ENCODE peak calls at places on chromosome 4, in ten cellular contexts. One of them, this sample, is unnamed.

GRCh38 chr4:14771091-14771490 is 231.2 kb upstream of the CPEB2 start:
- DNase-seq in EL: no peak
- DNase-seq in hepatocyte: no peak
- DNase-seq in D341Med: no peak
- DNase-seq in astrocyte of the hippocampus: no peak
- DNase-seq in AG20443: no peak
- DNase-seq in epithelial cell of esophagus: peak
- DNase-seq in H4: peak
- DNase-seq in SK-MEL-5: no peak
- DNase-seq in HCT116: no peak
- DNase-seq in this sample: no peak

GRCh38 chr4:954211-955020 is 19.0 kb downstream of the DGKQ start:
- DNase-seq in hepatocyte: no peak
- DNase-seq in D341Med: no peak
- DNase-seq in HCT116: no peak
- DNase-seq in H4: no peak
- DNase-seq in epithelial cell of esophagus: no peak
- DNase-seq in SK-MEL-5: no peak
- DNase-seq in astrocyte of the hippocampus: no peak
- DNase-seq in EL: no peak
- DNase-seq in AG20443: no peak
- DNase-seq in this sample: no peak

GRCh38 chr4:161320377-161320776 is 843.4 kb downstream of the FSTL5 start:
- DNase-seq in SK-MEL-5: peak
- DNase-seq in hepatocyte: peak
- DNase-seq in astrocyte of the hippocampus: peak
- DNase-seq in H4: peak
- DNase-seq in HCT116: peak
- DNase-seq in D341Med: peak
- DNase-seq in AG20443: no peak
- DNase-seq in epithelial cell of esophagus: peak
- DNase-seq in EL: no peak
- DNase-seq in this sample: peak

GRCh38 chr4:77652237-77652897 is 46.7 kb downstream of the CXCL13 start:
- DNase-seq in AG20443: no peak
- DNase-seq in epithelial cell of esophagus: peak
- DNase-seq in D341Med: no peak
- DNase-seq in HCT116: no peak
- DNase-seq in SK-MEL-5: peak
- DNase-seq in EL: no peak
- DNase-seq in H4: no peak
- DNase-seq in astrocyte of the hippocampus: peak
- DNase-seq in hepatocyte: peak
- DNase-seq in this sample: no peak

GRCh38 chr4:15234585-15235126 is 193.2 kb upstream of the C1QTNF7 start:
- DNase-seq in EL: peak
- DNase-seq in D341Med: no peak
- DNase-seq in HCT116: no peak
- DNase-seq in AG20443: peak
- DNase-seq in SK-MEL-5: no peak
- DNase-seq in epithelial cell of esophagus: peak
- DNase-seq in astrocyte of the hippocampus: peak
- DNase-seq in H4: peak
- DNase-seq in hepatocyte: peak
- DNase-seq in this sample: no peak

GRCh38 chr4:15868065-15868464 is 70.5 kb downstream of the FGFBP1 start:
- DNase-seq in hepatocyte: peak
- DNase-seq in astrocyte of the hippocampus: no peak
- DNase-seq in AG20443: no peak
- DNase-seq in epithelial cell of esophagus: peak
- DNase-seq in EL: peak
- DNase-seq in D341Med: no peak
- DNase-seq in HCT116: no peak
- DNase-seq in H4: no peak
- DNase-seq in SK-MEL-5: peak
- DNase-seq in this sample: no peak

GRCh38 chr4:25031077-25031606 is 396 bp upstream of the LGI2 start:
- DNase-seq in astrocyte of the hippocampus: peak
- DNase-seq in HCT116: no peak
- DNase-seq in SK-MEL-5: no peak
- DNase-seq in hepatocyte: peak
- DNase-seq in D341Med: peak
- DNase-seq in H4: no peak
- DNase-seq in epithelial cell of esophagus: peak
- DNase-seq in EL: peak
- DNase-seq in AG20443: peak
- DNase-seq in this sample: no peak

GRCh38 chr4:24963277-24963676 is 50.4 kb upstream of the CCDC149 start:
- DNase-seq in HCT116: no peak
- DNase-seq in D341Med: no peak
- DNase-seq in epithelial cell of esophagus: no peak
- DNase-seq in astrocyte of the hippocampus: no peak
- DNase-seq in SK-MEL-5: no peak
- DNase-seq in AG20443: no peak
- DNase-seq in H4: no peak
- DNase-seq in hepatocyte: no peak
- DNase-seq in EL: no peak
- DNase-seq in this sample: no peak

GRCh38 chr4:164501074-164501473 is 252.9 kb upstream of the SMIM31 start:
- DNase-seq in AG20443: no peak
- DNase-seq in EL: no peak
- DNase-seq in SK-MEL-5: no peak
- DNase-seq in H4: no peak
- DNase-seq in astrocyte of the hippocampus: peak
- DNase-seq in HCT116: no peak
- DNase-seq in hepatocyte: no peak
- DNase-seq in D341Med: no peak
- DNase-seq in epithelial cell of esophagus: peak
- DNase-seq in this sample: no peak

GRCh38 chr4:80798082-80798481 is 232.4 kb upstream of the BMP3 start:
- DNase-seq in EL: no peak
- DNase-seq in astrocyte of the hippocampus: no peak
- DNase-seq in hepatocyte: no peak
- DNase-seq in SK-MEL-5: no peak
- DNase-seq in HCT116: no peak
- DNase-seq in epithelial cell of esophagus: peak
- DNase-seq in H4: no peak
- DNase-seq in D341Med: no peak
- DNase-seq in AG20443: no peak
- DNase-seq in this sample: no peak

GRCh38 chr4:153509724-153510123 is 43.6 kb downstream of the TMEM131L start:
- DNase-seq in H4: no peak
- DNase-seq in epithelial cell of esophagus: no peak
- DNase-seq in SK-MEL-5: no peak
- DNase-seq in HCT116: no peak
- DNase-seq in D341Med: no peak
- DNase-seq in AG20443: no peak
- DNase-seq in EL: no peak
- DNase-seq in astrocyte of the hippocampus: no peak
- DNase-seq in hepatocyte: no peak
- DNase-seq in this sample: no peak

GRCh38 chr4:80365928-80366327 is 30.4 kb downstream of the CFAP299 start:
- DNase-seq in EL: peak
- DNase-seq in H4: peak
- DNase-seq in hepatocyte: peak
- DNase-seq in HCT116: peak
- DNase-seq in epithelial cell of esophagus: peak
- DNase-seq in astrocyte of the hippocampus: peak
- DNase-seq in D341Med: peak
- DNase-seq in AG20443: peak
- DNase-seq in SK-MEL-5: peak
- DNase-seq in this sample: peak

GRCh38 chr4:15343000-15343399 is 84.8 kb upstream of the C1QTNF7 start:
- DNase-seq in epithelial cell of esophagus: no peak
- DNase-seq in hepatocyte: no peak
- DNase-seq in H4: no peak
- DNase-seq in HCT116: no peak
- DNase-seq in EL: no peak
- DNase-seq in AG20443: no peak
- DNase-seq in SK-MEL-5: no peak
- DNase-seq in D341Med: no peak
- DNase-seq in astrocyte of the hippocampus: no peak
- DNase-seq in this sample: no peak

GRCh38 chr4:137909910-137910309 is 332.2 kb downstream of the SLC7A11 start:
- DNase-seq in AG20443: peak
- DNase-seq in EL: peak
- DNase-seq in HCT116: no peak
- DNase-seq in D341Med: peak
- DNase-seq in epithelial cell of esophagus: peak
- DNase-seq in astrocyte of the hippocampus: peak
- DNase-seq in SK-MEL-5: peak
- DNase-seq in hepatocyte: peak
- DNase-seq in H4: no peak
- DNase-seq in this sample: no peak

GRCh38 chr4:8737075-8737474 is 134.6 kb downstream of the HMX1 start:
- DNase-seq in SK-MEL-5: no peak
- DNase-seq in HCT116: no peak
- DNase-seq in D341Med: peak
- DNase-seq in astrocyte of the hippocampus: no peak
- DNase-seq in hepatocyte: no peak
- DNase-seq in H4: no peak
- DNase-seq in epithelial cell of esophagus: no peak
- DNase-seq in AG20443: no peak
- DNase-seq in EL: no peak
- DNase-seq in this sample: no peak

GRCh38 chr4:76435689-76436176 is 704 bp downstream of the SHROOM3 start:
- DNase-seq in D341Med: no peak
- DNase-seq in HCT116: no peak
- DNase-seq in AG20443: no peak
- DNase-seq in H4: no peak
- DNase-seq in epithelial cell of esophagus: no peak
- DNase-seq in hepatocyte: no peak
- DNase-seq in SK-MEL-5: no peak
- DNase-seq in EL: no peak
- DNase-seq in astrocyte of the hippocampus: peak
- DNase-seq in this sample: no peak

GRCh38 chr4:5905714-5906113 is 12.8 kb upstream of the CRMP1 start:
- DNase-seq in epithelial cell of esophagus: no peak
- DNase-seq in hepatocyte: no peak
- DNase-seq in EL: no peak
- DNase-seq in SK-MEL-5: no peak
- DNase-seq in astrocyte of the hippocampus: no peak
- DNase-seq in H4: no peak
- DNase-seq in AG20443: no peak
- DNase-seq in HCT116: no peak
- DNase-seq in D341Med: no peak
- DNase-seq in this sample: no peak

GRCh38 chr4:38601244-38601915 is 62.6 kb upstream of the KLF3 start:
- DNase-seq in epithelial cell of esophagus: peak
- DNase-seq in H4: peak
- DNase-seq in EL: peak
- DNase-seq in hepatocyte: no peak
- DNase-seq in D341Med: no peak
- DNase-seq in AG20443: no peak
- DNase-seq in HCT116: no peak
- DNase-seq in astrocyte of the hippocampus: peak
- DNase-seq in SK-MEL-5: no peak
- DNase-seq in this sample: no peak

GRCh38 chr4:176125063-176125462 is 59.4 kb downstream of the WDR17 start:
- DNase-seq in H4: no peak
- DNase-seq in D341Med: no peak
- DNase-seq in HCT116: no peak
- DNase-seq in astrocyte of the hippocampus: no peak
- DNase-seq in AG20443: no peak
- DNase-seq in epithelial cell of esophagus: no peak
- DNase-seq in hepatocyte: no peak
- DNase-seq in EL: no peak
- DNase-seq in SK-MEL-5: no peak
- DNase-seq in this sample: no peak